ENCODE peak calls at places on chromosomes 11 and 22, in four cellular contexts. I is neural crest cell; A is colonic mucosa; N is stimulated activated CD8-positive, alpha-beta memory T cell treated with anti-CD3 and anti-CD28 coated beads, Interleukin-4, amount 100 ng/mL, for 4 hours. M is an unnamed sample.

GRCh38 chr11:59611570-59612565 is 3.7 kb downstream of the OSBP start:
- DNase-seq in I (no peak), N (no peak), A (peak; percentile 85), M (peak; percentile 82)

GRCh38 chr11:69963533-69964246 is 114.4 kb upstream of the ANO1 start:
- DNase-seq in N (no peak), A (no peak), I (no peak), M (no peak)

GRCh38 chr22:38775656-38776055 is 18.3 kb downstream of the DNAL4 start:
- DNase-seq in I (no peak), N (no peak), A (no peak), M (no peak)

GRCh38 chr22:40578171-40578570 is 58.3 kb downstream of the MRTFA start:
- DNase-seq in I (no peak), N (no peak), A (no peak), M (no peak)

GRCh38 chr11:7514099-7514725 is 413 bp downstream of the PPFIBP2 start:
- DNase-seq in A (peak; percentile 39), I (peak; percentile 16), N (no peak), M (peak; percentile 56)

GRCh38 chr22:26632422-26633155 is 10.8 kb downstream of the CRYBA4 start:
- DNase-seq in I (no peak), N (no peak), A (no peak), M (no peak)

GRCh38 chr11:112529071-112529470 is 268.4 kb upstream of the PLET1 start:
- DNase-seq in I (no peak), A (no peak), N (no peak), M (no peak)

GRCh38 chr22:20866716-20867115 is 7.9 kb downstream of the SNAP29 start:
- DNase-seq in I (no peak), N (no peak), A (no peak), M (no peak)

GRCh38 chr11:134033696-134034491 is 35.0 kb upstream of the JAM3 start:
- DNase-seq in I (peak; percentile 56), N (no peak), A (peak; percentile 78), M (peak; percentile 51)

GRCh38 chr22:49476176-49476575 is 351.5 kb downstream of the BRD1 start:
- DNase-seq in I (no peak), N (no peak), A (no peak), M (no peak)

GRCh38 chr22:39148727-39149535 is 3.5 kb downstream of the CBX7 start:
- DNase-seq in N (no peak), I (no peak), A (peak; percentile 50), M (no peak)

M was measured in left lobe of liver.